ENCODE peak calls at places on chromosome 9, in nine cellular contexts. C is cardiac muscle cell, O is HCT116, N is pancreas, P is stomach, D is foreskin fibroblast, I is PC-9, V is transverse colon, J is kidney. U is an unnamed sample.

GRCh38 chr9:86242012-86242411 is 17.4 kb downstream of the C9orf153 start:
- DNase-seq in C (no peak), N (no peak), P (no peak), V (peak; percentile 9), J (no peak), O (no peak), D (no peak), I (no peak), U (no peak)

GRCh38 chr9:105132576-105132975 is 111.9 kb upstream of the SLC44A1 start:
- DNase-seq in O (peak; percentile 33), J (no peak), N (no peak), D (peak; percentile 87), C (no peak), I (peak; percentile 97), V (no peak), P (no peak), U (no peak)

GRCh38 chr9:89879711-89880110 is 274.9 kb downstream of the GADD45G start:
- DNase-seq in D (no peak), I (no peak), O (no peak), C (no peak), N (no peak), J (no peak), P (peak; percentile 25), V (no peak), U (no peak)

GRCh38 chr9:1939926-1940368 is 75.2 kb upstream of the SMARCA2 start:
- DNase-seq in D (no peak), I (no peak), C (peak; percentile 63), P (peak; percentile 27), O (peak; percentile 8), J (no peak), V (peak; percentile 22), N (no peak), U (no peak)

GRCh38 chr9:133711428-133712220 is 26.5 kb downstream of the SARDH start:
- DNase-seq in D (no peak), J (peak; percentile 95), V (no peak), C (no peak), I (no peak), O (no peak), N (peak; percentile 57), P (no peak), U (no peak)

GRCh38 chr9:75909776-75910175 is 19.3 kb downstream of the PCSK5 start:
- DNase-seq in O (peak; percentile 21), P (no peak), I (no peak), N (no peak), C (no peak), V (no peak), J (no peak), D (no peak), U (no peak)

GRCh38 chr9:92605224-92605623 is 64.7 kb downstream of the IPPK start:
- DNase-seq in N (no peak), D (no peak), J (no peak), P (no peak), O (no peak), C (no peak), I (no peak), V (no peak), U (no peak)

GRCh38 chr9:129473523-129474244 is 147.2 kb downstream of the C9orf50 start:
- DNase-seq in P (no peak), N (no peak), I (no peak), V (no peak), D (peak; percentile 81), O (no peak), J (peak; percentile 85), C (no peak), U (no peak)

GRCh38 chr9:6171667-6172066 is 43.9 kb upstream of the IL33 start:
- DNase-seq in I (no peak), O (no peak), C (no peak), P (no peak), N (no peak), V (no peak), J (no peak), D (no peak), U (no peak)
- H3K4me3 ChIP-seq in I (no peak overlapping the region), O (no peak overlapping the region), C (no peak overlapping the region), P (no peak overlapping the region), N (no peak overlapping the region), V (no peak overlapping the region), J (no peak overlapping the region), D (no peak overlapping the region), U (no peak overlapping the region)

GRCh38 chr9:109064963-109065701 is 51.8 kb upstream of the CTNNAL1 start:
- DNase-seq in J (no peak), O (peak; percentile 6), C (no peak), D (peak; percentile 21), N (no peak), I (peak; percentile 98), P (no peak), V (no peak), U (no peak)

GRCh38 chr9:109068764-109069163 is 51.0 kb downstream of the TMEM245 start:
- DNase-seq in N (no peak), I (no peak), V (no peak), J (no peak), C (no peak), P (no peak), O (no peak), D (no peak), U (no peak)

GRCh38 chr9:109060235-109060634 is 46.9 kb upstream of the CTNNAL1 start:
- DNase-seq in I (no peak), V (no peak), P (no peak), J (no peak), O (no peak), N (no peak), C (no peak), D (no peak), U (no peak)

GRCh38 chr9:109062543-109062942 is 49.2 kb upstream of the CTNNAL1 start:
- DNase-seq in C (no peak), O (no peak), V (no peak), N (no peak), D (no peak), I (no peak), J (no peak), P (no peak), U (no peak)

DNA sequence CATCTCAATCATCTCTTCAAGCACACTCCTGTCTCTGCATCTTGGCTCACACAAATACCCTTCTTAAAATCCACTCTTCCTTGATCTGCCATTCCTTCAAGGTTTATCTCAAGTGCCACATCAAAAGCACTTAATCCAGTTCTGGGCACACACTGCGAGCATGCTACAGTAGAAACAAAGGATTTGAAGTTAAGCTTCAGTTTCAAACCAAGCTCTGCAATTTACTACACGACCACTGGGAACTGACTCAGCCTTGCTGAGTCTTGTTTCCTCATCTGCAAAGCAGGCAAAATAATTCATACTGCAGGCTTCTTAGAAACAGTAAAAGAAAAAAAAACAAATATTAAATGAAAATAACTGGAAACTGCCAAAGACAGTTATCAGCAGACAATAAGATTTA is 50.5 kb upstream of the CTNNAL1 start:
- DNase-seq in C (peak; percentile 57), J (no peak), N (no peak), P (no peak), D (peak; percentile 16), I (no peak), V (no peak), O (peak; percentile 8), U (no peak)
- TF ChIP-seq CTCF in C (no peak), J (no peak), N (no peak), P (no peak), D (no peak), I (no peak), V (no peak), O (no peak), U (peak; percentile 22)

GRCh38 chr9:94801242-94801641 is 74.7 kb downstream of the AOPEP start:
- DNase-seq in O (no peak), N (no peak), J (no peak), C (no peak), P (no peak), I (no peak), D (peak; percentile 52), V (no peak), U (no peak)

GRCh38 chr9:94801685-94802084 is 75.2 kb downstream of the AOPEP start:
- DNase-seq in C (no peak), V (no peak), I (no peak), P (no peak), D (peak; percentile 17), N (no peak), J (no peak), O (no peak), U (peak; percentile 41)

GRCh38 chr9:94798668-94799067 is 72.2 kb downstream of the AOPEP start:
- DNase-seq in V (no peak), P (no peak), D (no peak), I (no peak), N (no peak), C (no peak), J (no peak), O (no peak), U (no peak)

GRCh38 chr9:94799578-94800264 is 73.2 kb downstream of the AOPEP start:
- DNase-seq in N (no peak), O (no peak), C (no peak), I (peak; percentile 61), P (no peak), V (no peak), J (no peak), D (no peak), U (peak; percentile 76)

GRCh38 chr9:94800424-94801117 is 74.1 kb downstream of the AOPEP start:
- DNase-seq in N (no peak), C (no peak), I (no peak), V (no peak), D (peak; percentile 14), O (no peak), P (no peak), J (no peak), U (no peak)
- H3K4me3 ChIP-seq in N (no peak overlapping the region), C (no peak overlapping the region), I (no peak overlapping the region), V (no peak overlapping the region), D (no peak overlapping the region), O (no peak overlapping the region), P (no peak overlapping the region), J (no peak overlapping the region), U (no peak overlapping the region)

GRCh38 chr9:137295313-137296213 is 6.5 kb downstream of the NRARP start:
- DNase-seq in P (peak; percentile 57), I (no peak), J (peak; percentile 79), D (no peak), O (no peak), C (peak; percentile 64), N (peak; percentile 86), V (peak; percentile 62), U (no peak)

GRCh38 chr9:137293482-137294090 is 8.5 kb downstream of the NRARP start:
- DNase-seq in I (no peak), J (peak; percentile 72), O (no peak), C (no peak), V (peak; percentile 87), D (no peak), P (peak; percentile 91), N (peak; percentile 62), U (no peak)

GRCh38 chr9:137294091-137294683 is 7.9 kb downstream of the NRARP start:
- DNase-seq in N (peak; percentile 77), V (no peak), O (peak; percentile 74), I (peak; percentile 69), J (peak; percentile 48), C (no peak), D (no peak), P (peak; percentile 90), U (no peak)

GRCh38 chr9:137296214-137297059 is 5.6 kb downstream of the NRARP start:
- DNase-seq in V (peak; percentile 77), P (peak; percentile 67), O (no peak), J (no peak), N (peak; percentile 82), D (no peak), I (no peak), C (no peak), U (no peak)

DNA sequence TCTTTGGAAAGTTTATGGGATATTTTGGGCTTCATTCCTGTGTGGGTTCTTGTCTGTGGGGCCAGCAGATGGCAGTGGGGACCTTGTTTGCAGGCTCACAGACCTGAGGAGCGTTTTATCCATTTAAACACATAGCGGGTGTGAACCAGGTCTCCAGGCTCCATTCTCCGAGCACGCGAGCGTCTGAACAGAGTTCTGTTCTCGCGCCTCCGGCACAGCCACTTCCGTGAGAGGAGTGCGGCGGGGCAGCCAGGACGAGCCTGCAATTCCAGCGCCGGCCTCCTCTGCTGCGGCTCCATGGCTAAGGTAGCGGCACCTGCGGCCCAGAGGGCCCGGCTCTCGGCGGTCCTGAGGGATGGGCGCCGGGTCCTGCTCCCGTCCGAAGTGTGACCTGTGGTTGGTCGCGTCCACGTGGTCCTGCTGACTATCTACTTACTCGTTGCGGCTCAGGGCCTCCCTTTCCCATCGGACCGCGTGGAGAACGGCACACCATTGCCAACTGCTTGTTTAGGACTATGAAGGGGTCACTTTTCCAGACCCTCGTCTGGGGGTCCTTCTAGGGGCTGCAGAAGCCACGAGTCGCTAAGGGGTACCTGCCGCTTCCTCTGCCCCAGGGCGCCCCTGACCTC is 7.3 kb downstream of the NRARP start:
- DNase-seq in C (no peak), I (no peak), N (peak; percentile 66), J (peak; percentile 76), P (no peak), D (no peak), V (peak; percentile 32), O (no peak), U (no peak)
- TF ChIP-seq CTCF in C (peak; percentile 39), I (peak; percentile 45), N (no peak), J (no peak), P (no peak), D (peak; percentile 31), V (no peak), O (no peak), U (peak; percentile 40)